ENCODE peak calls at places on chromosomes 12 and 14, in six cellular contexts. O is SK-N-SH, S is PC-3, D is MM.1S, E is HCT116, Y is Karpas-422. V is an unnamed sample.

GRCh38 chr14:35161231-35161630 is 38.9 kb downstream of the PRORP start:
- DNase-seq in O (no peak), S (no peak), D (peak; percentile 7), E (no peak), Y (no peak), V (no peak)

GRCh38 chr12:132124766-132125425 is 19.2 kb downstream of the DDX51 start:
- DNase-seq in O (no peak), S (no peak), D (no peak), E (no peak), Y (no peak), V (no peak)

GRCh38 chr14:36773558-36773957 is 111.9 kb downstream of the PAX9 start:
- DNase-seq in O (no peak), S (peak; percentile 66), D (no peak), E (no peak), Y (no peak), V (peak; percentile 28)

GRCh38 chr14:91317381-91318313 is 73.1 kb upstream of the GPR68 start:
- DNase-seq in O (no peak), S (peak; percentile 20), D (peak; percentile 67), E (no peak), Y (peak; percentile 76), V (peak; percentile 21)

GRCh38 chr12:25830456-25830855 is 128.0 kb upstream of the RASSF8 start:
- DNase-seq in O (no peak), S (no peak), D (no peak), E (no peak), Y (no peak), V (peak; percentile 95)

GRCh38 chr14:91295851-91296796 is 51.6 kb upstream of the GPR68 start:
- DNase-seq in O (no peak), S (no peak), D (no peak), E (no peak), Y (no peak), V (no peak)

GRCh38 chr12:5379737-5380496 is 52.0 kb upstream of the NTF3 start:
- DNase-seq in O (no peak), S (peak; percentile 44), D (no peak), E (peak; percentile 60), Y (no peak), V (no peak)

GRCh38 chr14:55240526-55241178 is 30.6 kb upstream of the FBXO34 start:
- DNase-seq in O (peak; percentile 41), S (no peak), D (no peak), E (no peak), Y (no peak), V (peak; percentile 18)

GRCh38 chr12:68175566-68176033 is 16.1 kb upstream of the IFNG start:
- DNase-seq in O (no peak), S (no peak), D (peak; percentile 61), E (no peak), Y (no peak), V (no peak)

GRCh38 chr12:115661103-115661502 is 616.4 kb downstream of the MED13L start:
- DNase-seq in O (no peak), S (no peak), D (no peak), E (no peak), Y (no peak), V (peak; percentile 15)

GRCh38 chr14:101116065-101116464 is 212.5 kb upstream of the RTL1 start:
- DNase-seq in O (no peak), S (no peak), D (no peak), E (no peak), Y (no peak), V (no peak)

GRCh38 chr14:66495214-66496098 is 9.3 kb downstream of the CCDC196 start:
- DNase-seq in O (peak; percentile 40), S (peak; percentile 70), D (peak; percentile 53), E (peak; percentile 39), Y (peak; percentile 78), V (peak; percentile 72)

GRCh38 chr14:51676549-51676948 is 24.8 kb downstream of the FRMD6 start:
- DNase-seq in O (no peak), S (no peak), D (no peak), E (no peak), Y (no peak), V (peak; percentile 58)

GRCh38 chr14:103057372-103058208 is at the start of gene CDC42BPB:
- DNase-seq in O (peak; percentile 98), S (peak; percentile 95), D (peak; percentile 68), E (peak; percentile 74), Y (no peak), V (peak; percentile 98)

DNA sequence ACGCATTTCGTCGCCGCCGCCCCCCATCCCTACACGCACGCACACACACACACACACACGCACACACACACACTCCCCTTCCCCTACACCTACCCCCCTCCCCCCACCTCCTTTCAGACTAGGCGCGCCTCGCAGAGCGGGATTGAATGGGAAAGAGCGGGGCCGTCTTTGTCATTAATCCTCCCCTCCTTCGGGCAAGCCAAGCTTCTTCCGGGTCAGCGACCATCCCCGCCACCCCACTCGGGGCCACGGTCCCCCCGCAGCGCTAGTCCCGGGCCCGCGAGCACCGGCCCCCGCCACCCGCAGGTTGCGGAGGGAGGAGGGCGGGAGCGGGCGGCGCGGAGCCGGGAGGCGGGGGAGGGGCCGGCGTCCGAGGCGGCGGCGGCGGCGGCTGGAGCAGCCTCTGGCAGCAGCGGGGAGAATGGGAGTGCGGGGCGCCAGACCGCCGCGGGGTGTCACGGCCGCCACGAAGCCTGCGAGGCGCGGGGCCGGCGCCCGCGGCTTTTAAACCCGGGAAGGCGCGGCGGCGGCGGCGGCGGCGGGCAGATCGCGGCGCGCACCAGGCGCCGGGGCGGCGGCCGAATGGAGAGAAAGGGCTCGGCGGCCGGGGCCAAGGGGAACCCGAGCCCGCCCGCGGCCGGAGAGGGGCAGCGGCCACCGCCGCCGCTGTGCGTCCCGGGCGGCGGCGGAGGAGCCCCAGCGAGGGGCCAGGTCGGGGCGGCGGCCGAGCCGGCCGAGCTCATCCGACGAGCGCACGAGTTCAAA is at the start of gene TTC9:
- DNase-seq in O (peak; percentile 89), S (peak; percentile 8), D (no peak), E (no peak), Y (peak; percentile 56), V (peak; percentile 37)
- H3K9ac ChIP-seq in O (no peak within 1 kb of the TSS), S (peak within 1 kb of the TSS; percentile 52), D (peak within 1 kb of the TSS; percentile 52), E (peak within 1 kb of the TSS; percentile 49), Y (peak within 1 kb of the TSS; percentile 76), V (no peak within 1 kb of the TSS)

GRCh38 chr14:98458702-98459101 is 813.3 kb downstream of the BCL11B start:
- DNase-seq in O (no peak), S (no peak), D (no peak), E (no peak), Y (no peak), V (no peak)
- H3K9me2 ChIP-seq in O (no peaks in the 10 kb centered on the region), S (no peaks in the 10 kb centered on the region), D (no peaks in the 10 kb centered on the region), E (no peaks in the 10 kb centered on the region), Y (no peaks in the 10 kb centered on the region), V (no peaks in the 10 kb centered on the region)

GRCh38 chr12:105561981-105562726 is 231.7 kb downstream of the C12orf75 start:
- DNase-seq in O (no peak), S (peak; percentile 96), D (no peak), E (peak; percentile 76), Y (no peak), V (peak; percentile 88)

GRCh38 chr12:105559292-105559691 is 228.8 kb downstream of the C12orf75 start:
- DNase-seq in O (no peak), S (no peak), D (no peak), E (no peak), Y (no peak), V (no peak)

GRCh38 chr12:105567061-105567460 is 236.6 kb downstream of the C12orf75 start:
- DNase-seq in O (no peak), S (no peak), D (no peak), E (no peak), Y (no peak), V (no peak)

DNA sequence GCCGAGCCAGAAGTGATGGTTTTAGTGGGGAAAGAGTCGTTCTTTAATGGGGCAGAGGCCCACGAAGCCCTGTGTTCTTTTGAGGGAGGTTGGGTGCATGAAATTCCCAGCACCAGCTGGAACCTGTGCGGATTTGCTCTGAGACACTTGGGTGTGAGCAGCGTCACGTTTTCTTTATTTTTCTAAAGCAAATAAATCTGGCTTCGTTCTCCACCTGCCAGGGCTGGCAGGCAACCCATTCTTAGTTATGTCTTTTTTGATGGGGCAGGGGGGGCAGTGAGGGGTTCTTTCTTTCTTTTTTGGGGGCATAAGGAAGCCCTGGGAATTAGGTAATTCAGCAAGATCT is 232.2 kb downstream of the C12orf75 start:
- DNase-seq in O (no peak), S (no peak), D (no peak), E (no peak), Y (no peak), V (no peak)
- H3K9ac ChIP-seq in O (peak overlapping the region; percentile 37), S (peak overlapping the region; percentile 45), D (no peak overlapping the region), E (peak overlapping the region; percentile 44), Y (no peak overlapping the region), V (peak overlapping the region; percentile 3)

DNA sequence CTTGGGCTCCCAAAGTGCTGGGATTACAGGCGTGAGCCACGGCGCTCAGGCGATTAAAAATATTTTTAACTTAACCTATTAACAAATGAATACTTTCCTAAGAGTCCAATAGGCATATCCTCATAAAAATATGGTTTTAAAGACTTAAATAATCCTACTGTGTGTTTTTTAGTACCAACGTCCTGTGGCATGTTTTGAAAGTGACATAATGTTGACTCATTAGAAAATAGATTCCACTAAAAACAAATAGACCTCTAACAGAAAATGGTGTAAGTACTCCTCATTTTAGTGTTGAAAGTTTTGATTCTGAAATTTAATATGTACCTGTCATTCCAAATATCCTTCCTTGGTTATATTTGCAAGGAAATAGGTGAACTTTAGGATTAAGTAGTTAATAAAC is 11.9 kb upstream of the LUM start:
- DNase-seq in O (no peak), S (peak; percentile 70), D (no peak), E (no peak), Y (no peak), V (no peak)
- H3K9me2 ChIP-seq in O (no peaks in the 10 kb centered on the region), S (no peaks in the 10 kb centered on the region), D (no peaks in the 10 kb centered on the region), E (no peaks in the 10 kb centered on the region), Y (no peaks in the 10 kb centered on the region), V (no peaks in the 10 kb centered on the region)

DNA sequence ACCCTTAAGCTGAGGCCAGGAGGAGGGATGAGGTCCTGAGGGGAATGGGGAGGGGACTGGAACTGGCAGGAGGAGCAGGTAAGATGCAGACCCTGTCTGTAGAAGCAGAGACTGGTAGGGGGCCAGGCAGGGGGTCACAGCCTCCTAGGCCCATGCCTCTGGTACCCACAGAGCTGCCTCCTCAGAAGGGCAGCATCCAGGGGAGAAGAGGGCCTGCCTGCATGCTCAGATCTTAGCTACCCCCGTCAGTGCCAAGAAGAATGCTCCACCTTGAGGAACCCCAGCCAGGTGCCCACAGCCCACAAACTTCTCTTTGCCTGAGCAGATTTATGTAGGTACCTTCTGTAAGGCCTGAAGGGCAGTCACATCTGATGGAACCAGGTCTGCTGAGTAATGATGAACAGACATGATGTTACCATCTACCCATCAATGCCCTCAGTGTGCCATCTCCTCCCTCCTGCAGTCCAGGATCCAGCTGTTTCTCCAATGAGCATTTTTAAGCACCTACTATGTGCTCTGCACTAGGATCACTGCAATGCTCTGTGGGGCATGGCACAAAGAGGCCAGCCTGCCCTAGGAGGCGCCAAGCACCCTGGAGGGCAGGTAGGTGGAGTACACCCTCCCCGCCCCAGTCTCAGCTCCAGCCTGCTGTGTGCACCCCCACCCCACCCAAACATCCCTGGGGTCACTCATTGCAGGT is 24.8 kb upstream of the ZFP36L1 start:
- DNase-seq in O (peak; percentile 24), S (no peak), D (no peak), E (no peak), Y (peak; percentile 57), V (no peak)
- H3K9ac ChIP-seq in O (no peak overlapping the region), S (no peak overlapping the region), D (no peak overlapping the region), E (no peak overlapping the region), Y (peak overlapping the region; percentile 90), V (no peak overlapping the region)